ENCODE peak calls at places on chromosomes 13 and 19, in five cellular contexts. B, A, H, Q and X are unnamed samples.

GRCh38 chr13:27991881-27992280 is 3.4 kb upstream of the URAD start:
- DNase-seq in B (no peak), A (no peak), H (no peak), Q (no peak), X (no peak)

GRCh38 chr13:111559612-111560423 is 239.4 kb downstream of the TEX29 start:
- DNase-seq in B (no peak), A (no peak), H (no peak), Q (no peak), X (no peak)

GRCh38 chr13:24716446-24716845 is 36.2 kb downstream of the ATP12A start:
- DNase-seq in B (no peak), A (no peak), H (no peak), Q (no peak), X (no peak)

GRCh38 chr19:35268546-35269424 is at the start of gene USF2:
- DNase-seq in B (peak; percentile 64), A (peak; percentile 65), H (peak; percentile 70), Q (peak; percentile 48), X (peak; percentile 86)

GRCh38 chr13:100139822-100140221 is 50.9 kb downstream of the PCCA start:
- DNase-seq in B (no peak), A (peak; percentile 8), H (no peak), Q (no peak), X (no peak)

GRCh38 chr19:45526143-45526542 is 18.9 kb downstream of the VASP start:
- DNase-seq in B (peak; percentile 50), A (peak; percentile 77), H (no peak), Q (peak; percentile 68), X (peak; percentile 75)

GRCh38 chr13:90752070-90752469 is 595.4 kb upstream of the MIR17HG start:
- DNase-seq in B (no peak), A (no peak), H (no peak), Q (no peak), X (no peak)

GRCh38 chr13:31875134-31875533 is 135.8 kb downstream of the RXFP2 start:
- DNase-seq in B (no peak), A (no peak), H (no peak), Q (no peak), X (no peak)

GRCh38 chr19:30522359-30522758 is 150.2 kb downstream of the ZNF536 start:
- DNase-seq in B (no peak), A (no peak), H (no peak), Q (no peak), X (no peak)

GRCh38 chr19:5933391-5933998 is 19.4 kb downstream of the CAPS start:
- DNase-seq in B (no peak), A (no peak), H (no peak), Q (no peak), X (no peak)

GRCh38 chr13:99418663-99419140 is 82.6 kb upstream of the TM9SF2 start:
- DNase-seq in B (no peak), A (no peak), H (no peak), Q (no peak), X (no peak)

GRCh38 chr13:67230774-67231480 is 791 bp upstream of the PCDH9 start:
- DNase-seq in B (peak; percentile 73), A (peak; percentile 65), H (no peak), Q (peak; percentile 68), X (peak; percentile 39)

GRCh38 chr19:27772059-27772458 is 1440.9 kb downstream of the UQCRFS1 start:
- DNase-seq in B (no peak), A (no peak), H (no peak), Q (no peak), X (no peak)

GRCh38 chr13:97322740-97323342 is 100.7 kb downstream of the MBNL2 start:
- DNase-seq in B (no peak), A (peak; percentile 55), H (no peak), Q (no peak), X (no peak)

GRCh38 chr13:113926951-113927660 is 46.8 kb downstream of the C13orf46 start:
- DNase-seq in B (no peak), A (no peak), H (no peak), Q (no peak), X (no peak)

GRCh38 chr13:33260168-33261098 is 25.1 kb downstream of the STARD13 start:
- DNase-seq in B (no peak), A (no peak), H (no peak), Q (no peak), X (no peak)

GRCh38 chr13:107866666-107867623 is 348.4 kb downstream of the LIG4 start:
- DNase-seq in B (peak; percentile 43), A (no peak), H (no peak), Q (peak; percentile 33), X (no peak)

GRCh38 chr19:50870417-50871089 is 2.7 kb upstream of the KLK2 start:
- DNase-seq in B (no peak), A (no peak), H (no peak), Q (no peak), X (no peak)

GRCh38 chr13:94325660-94326059 is 153.8 kb downstream of the DCT start:
- DNase-seq in B (no peak), A (no peak), H (no peak), Q (no peak), X (no peak)

GRCh38 chr13:60620611-60621395 is 223.8 kb downstream of the TDRD3 start:
- DNase-seq in B (no peak), A (no peak), H (no peak), Q (no peak), X (no peak)

GRCh38 chr13:94182185-94182761 is 297.2 kb downstream of the DCT start:
- DNase-seq in B (no peak), A (no peak), H (peak; percentile 15), Q (no peak), X (no peak)

GRCh38 chr13:38900188-38900587 is 90.4 kb downstream of the STOML3 start:
- DNase-seq in B (no peak), A (no peak), H (no peak), Q (no peak), X (no peak)